ENCODE peak calls at places on chromosomes 4 and X, in nine cellular contexts. A, W, P, T, B, V, S, X and Y are unnamed samples.

GRCh38 chr4:13248621-13249298 is 235.4 kb downstream of the RAB28 start:
- DNase-seq in A (no peak), X (no peak), T (peak; percentile 34), P (peak; percentile 11), B (no peak), V (peak; percentile 70), S (peak; percentile 9), W (peak; percentile 32), Y (no peak)

GRCh38 chr4:38140643-38141203 is 180.5 kb downstream of the PTTG2 start:
- DNase-seq in B (no peak), W (no peak), P (no peak), T (no peak), A (no peak), S (no peak), V (no peak), X (no peak), Y (no peak)

GRCh38 chrX:96183843-96184242 is 500.8 kb upstream of the DIAPH2 start:
- DNase-seq in S (peak; percentile 34), B (no peak), W (no peak), V (no peak), P (peak; percentile 24), A (peak; percentile 37), T (peak; percentile 14), X (no peak), Y (peak; percentile 48)

GRCh38 chr4:44446191-44446590 is 2.4 kb downstream of the KCTD8 start:
- DNase-seq in V (no peak), S (no peak), X (no peak), B (no peak), W (no peak), T (no peak), P (no peak), A (peak; percentile 0), Y (no peak)

GRCh38 chr4:4839471-4839810 is 20.0 kb upstream of the MSX1 start:
- DNase-seq in W (no peak), B (no peak), X (no peak), S (no peak), T (no peak), A (no peak), P (no peak), V (no peak), Y (no peak)

GRCh38 chr4:29309050-29309449 is 1411.1 kb upstream of the PCDH7 start:
- DNase-seq in V (peak; percentile 36), S (peak; percentile 90), B (peak; percentile 11), W (no peak), A (peak; percentile 58), T (peak; percentile 1), X (no peak), P (no peak), Y (no peak)

GRCh38 chr4:74886490-74886889 is 46.4 kb upstream of the PARM1 start:
- DNase-seq in S (no peak), V (peak; percentile 47), A (peak; percentile 53), B (peak; percentile 97), W (no peak), X (no peak), P (no peak), T (peak; percentile 76), Y (no peak)

GRCh38 chr4:41670530-41670929 is 78.0 kb downstream of the PHOX2B start:
- DNase-seq in P (no peak), V (no peak), A (no peak), T (no peak), B (no peak), S (no peak), X (no peak), W (no peak), Y (no peak)

GRCh38 chr4:138426751-138427150 is 184.6 kb upstream of the SLC7A11 start:
- DNase-seq in V (no peak), W (no peak), P (no peak), T (no peak), S (no peak), X (no peak), A (no peak), B (no peak), Y (no peak)

GRCh38 chrX:47687249-47687648 is 28.3 kb upstream of the UXT start:
- DNase-seq in S (peak; percentile 72), V (no peak), X (no peak), T (no peak), B (no peak), P (no peak), A (no peak), W (no peak), Y (no peak)

GRCh38 chr4:134777626-134778025 is 576.0 kb upstream of the PABPC4L start:
- DNase-seq in V (no peak), P (peak; percentile 17), W (peak; percentile 31), X (no peak), B (no peak), A (no peak), S (peak; percentile 15), T (no peak), Y (no peak)

GRCh38 chr4:88897180-88897579 is 159.8 kb downstream of the FAM13A start:
- DNase-seq in W (no peak), V (peak; percentile 4), A (no peak), T (peak; percentile 49), S (peak; percentile 4), B (peak; percentile 20), X (no peak), P (no peak), Y (no peak)

GRCh38 chr4:39480902-39481695 is 22.2 kb downstream of the LIAS start:
- DNase-seq in V (no peak), X (no peak), W (no peak), P (no peak), A (no peak), S (no peak), B (no peak), T (no peak), Y (no peak)

GRCh38 chr4:67234296-67234695 is 311.0 kb downstream of the CENPC start:
- DNase-seq in V (peak; percentile 56), A (no peak), S (no peak), P (no peak), B (no peak), T (no peak), W (peak; percentile 3), X (no peak), Y (no peak)

GRCh38 chr4:181261279-181261678 is 981.9 kb upstream of the TENM3 start:
- DNase-seq in P (no peak), T (no peak), W (peak; percentile 80), S (no peak), V (peak; percentile 34), B (no peak), X (peak; percentile 10), A (peak; percentile 44), Y (no peak)

GRCh38 chr4:46950826-46951225 is 41.8 kb upstream of the COX7B2 start:
- DNase-seq in B (no peak), S (no peak), X (no peak), P (no peak), T (no peak), A (no peak), W (no peak), V (peak; percentile 12), Y (no peak)
- H3K4me3 ChIP-seq in B (no peak overlapping the region), S (no peak overlapping the region), X (no peak overlapping the region), P (no peak overlapping the region), T (no peak overlapping the region), A (no peak overlapping the region), W (no peak overlapping the region), V (no peak overlapping the region), Y (no peak overlapping the region)

GRCh38 chr4:147772056-147772455 is 40.2 kb downstream of the ARHGAP10 start:
- DNase-seq in A (no peak), W (no peak), V (no peak), T (no peak), B (no peak), S (no peak), X (no peak), P (no peak), Y (no peak)

GRCh38 chr4:147768113-147768512 is 36.2 kb downstream of the ARHGAP10 start:
- DNase-seq in S (peak; percentile 66), A (peak; percentile 65), P (no peak), X (no peak), B (peak; percentile 62), T (peak; percentile 81), W (no peak), V (peak; percentile 92), Y (no peak)

GRCh38 chr4:147770831-147771230 is 38.9 kb downstream of the ARHGAP10 start:
- DNase-seq in X (no peak), P (no peak), V (no peak), S (no peak), B (no peak), W (no peak), T (no peak), A (no peak), Y (no peak)

GRCh38 chr4:147772459-147772969 is 40.6 kb downstream of the ARHGAP10 start:
- DNase-seq in V (peak; percentile 94), A (peak; percentile 67), T (peak; percentile 75), X (no peak), W (no peak), B (peak; percentile 86), S (peak; percentile 54), P (no peak), Y (no peak)

DNA sequence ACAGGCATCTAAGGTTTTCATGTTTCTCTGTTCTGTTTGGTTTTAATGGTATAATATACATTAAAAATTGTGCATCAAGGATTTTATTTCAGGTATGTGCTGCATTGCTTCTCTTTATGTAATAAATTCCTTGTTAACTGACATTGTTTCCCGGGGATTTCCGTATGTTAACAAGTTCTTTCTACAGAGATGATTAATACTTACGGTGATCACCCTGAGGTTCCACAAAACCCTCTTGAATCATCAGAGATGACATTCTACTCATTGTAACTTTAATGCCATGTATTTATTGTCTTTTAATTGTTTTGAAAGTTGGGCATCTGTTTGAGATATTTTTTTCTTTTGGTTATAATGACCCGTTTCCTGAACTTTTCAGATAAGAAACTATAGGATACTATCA is 37.5 kb downstream of the ARHGAP10 start:
- DNase-seq in V (peak; percentile 33), W (no peak), T (peak; percentile 29), B (peak; percentile 67), P (no peak), X (no peak), S (peak; percentile 22), A (no peak), Y (no peak)
- H3K4me1 ChIP-seq in V (peaks cover 36% of the 10 kb centered on the region), W (peaks cover 15% of the 10 kb centered on the region), T (peaks cover 51% of the 10 kb centered on the region), B (peaks cover 45% of the 10 kb centered on the region), P (no peaks in the 10 kb centered on the region), X (no peaks in the 10 kb centered on the region), S (peaks cover 50% of the 10 kb centered on the region), A (peaks cover 16% of the 10 kb centered on the region), Y (no peaks in the 10 kb centered on the region)

GRCh38 chrX:88863726-88864125 is 116.7 kb downstream of the CPXCR1 start:
- DNase-seq in A (no peak), P (no peak), X (no peak), S (no peak), W (no peak), T (no peak), B (no peak), V (no peak), Y (no peak)
- H2AFZ ChIP-seq in A (no peak overlapping the region), P (no peak overlapping the region), X (no peak overlapping the region), S (no peak overlapping the region), W (no peak overlapping the region), T (no peak overlapping the region), B (no peak overlapping the region), V (no peak overlapping the region), Y (no peak overlapping the region)

DNA sequence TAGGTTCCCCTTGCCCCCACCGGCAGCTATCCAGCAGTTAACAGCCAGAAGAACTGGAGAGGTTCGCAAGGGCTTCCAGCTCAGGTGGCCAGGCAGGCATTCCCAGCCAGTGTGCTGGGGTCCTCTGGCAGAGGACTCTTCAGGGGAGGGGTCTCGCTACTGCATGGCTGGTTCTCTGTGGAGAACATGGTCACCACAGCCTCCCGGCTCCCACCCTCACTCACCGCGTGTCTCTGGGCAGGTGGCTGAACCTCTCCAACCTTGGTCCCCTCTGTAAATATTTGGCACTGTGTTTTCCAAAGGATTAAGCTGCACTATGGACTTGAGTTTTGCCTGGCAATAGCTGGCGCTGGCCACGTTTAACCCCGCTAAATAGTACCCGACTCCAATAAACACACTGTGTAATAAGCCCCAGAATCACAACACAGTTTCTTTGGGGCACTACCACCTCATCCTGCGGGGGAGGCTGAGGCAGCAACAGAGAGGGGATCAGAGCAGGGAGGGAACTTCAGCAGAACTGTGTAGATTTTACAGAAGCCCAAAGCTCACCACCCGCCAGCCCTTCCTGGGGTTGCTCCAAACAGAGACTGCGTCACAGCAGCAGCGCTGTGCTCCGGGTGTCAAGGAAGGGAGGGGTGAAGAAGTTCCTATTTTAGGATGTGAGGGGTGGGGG is 15.2 kb downstream of the BCOR start:
- DNase-seq in T (peak; percentile 24), X (no peak), W (no peak), V (no peak), A (no peak), B (no peak), P (no peak), S (no peak), Y (no peak)
- H3K4me3 ChIP-seq in T (no peak overlapping the region), X (no peak overlapping the region), W (no peak overlapping the region), V (no peak overlapping the region), A (no peak overlapping the region), B (no peak overlapping the region), P (no peak overlapping the region), S (peak overlapping the region; percentile 74), Y (no peak overlapping the region)